ENCODE peak calls at places on chromosomes 7 and 10, in seven cellular contexts. One of them, this sample, is unnamed.

GRCh38 chr7:142134944-142135343 is 23.4 kb downstream of the MGAM2 start:
- DNase-seq in fibroblast of gingiva: no peak
- DNase-seq in A549: peak
- DNase-seq in T-helper 22 cell: no peak
- DNase-seq in T-helper 2 cell: no peak
- DNase-seq in adrenal gland: no peak
- DNase-seq in ELR: no peak
- DNase-seq in this sample: no peak

GRCh38 chr10:123858039-123858740 is 33.4 kb downstream of the CPXM2 start:
- DNase-seq in fibroblast of gingiva: peak
- DNase-seq in A549: no peak
- DNase-seq in T-helper 22 cell: no peak
- DNase-seq in T-helper 2 cell: no peak
- DNase-seq in adrenal gland: no peak
- DNase-seq in ELR: peak
- DNase-seq in this sample: no peak

GRCh38 chr10:42630537-42631134 is 7.7 kb downstream of the ZNF33B start:
- DNase-seq in fibroblast of gingiva: no peak
- DNase-seq in A549: no peak
- DNase-seq in T-helper 22 cell: no peak
- DNase-seq in T-helper 2 cell: no peak
- DNase-seq in adrenal gland: no peak
- DNase-seq in ELR: no peak
- DNase-seq in this sample: no peak

GRCh38 chr7:139960158-139960557 is 102.6 kb downstream of the PARP12 start:
- DNase-seq in fibroblast of gingiva: no peak
- DNase-seq in A549: no peak
- DNase-seq in T-helper 22 cell: no peak
- DNase-seq in T-helper 2 cell: no peak
- DNase-seq in adrenal gland: no peak
- DNase-seq in ELR: peak
- DNase-seq in this sample: no peak

GRCh38 chr10:118047363-118047719 is 600 bp upstream of the RAB11FIP2 start:
- DNase-seq in fibroblast of gingiva: no peak
- DNase-seq in A549: peak
- DNase-seq in T-helper 22 cell: no peak
- DNase-seq in T-helper 2 cell: no peak
- DNase-seq in adrenal gland: peak
- DNase-seq in ELR: no peak
- DNase-seq in this sample: no peak

GRCh38 chr7:46006212-46006611 is 85.1 kb upstream of the IGFBP3 start:
- DNase-seq in fibroblast of gingiva: no peak
- DNase-seq in A549: no peak
- DNase-seq in T-helper 22 cell: no peak
- DNase-seq in T-helper 2 cell: no peak
- DNase-seq in adrenal gland: no peak
- DNase-seq in ELR: no peak
- DNase-seq in this sample: no peak

GRCh38 chr10:46217749-46218453 is 68.9 kb upstream of the ANTXRL start:
- DNase-seq in fibroblast of gingiva: no peak
- DNase-seq in A549: no peak
- DNase-seq in T-helper 22 cell: no peak
- DNase-seq in T-helper 2 cell: no peak
- DNase-seq in adrenal gland: no peak
- DNase-seq in ELR: no peak
- DNase-seq in this sample: no peak

GRCh38 chr10:78178940-78179339 is 145.3 kb downstream of the RPS24 start:
- DNase-seq in fibroblast of gingiva: no peak
- DNase-seq in A549: no peak
- DNase-seq in T-helper 22 cell: no peak
- DNase-seq in T-helper 2 cell: no peak
- DNase-seq in adrenal gland: peak
- DNase-seq in ELR: peak
- DNase-seq in this sample: no peak

GRCh38 chr10:23871211-23871610 is 337.7 kb upstream of the KIAA1217 start:
- DNase-seq in fibroblast of gingiva: no peak
- DNase-seq in A549: no peak
- DNase-seq in T-helper 22 cell: no peak
- DNase-seq in T-helper 2 cell: no peak
- DNase-seq in adrenal gland: no peak
- DNase-seq in ELR: no peak
- DNase-seq in this sample: no peak

GRCh38 chr7:29435167-29435566 is 128.5 kb upstream of the PRR15 start:
- DNase-seq in fibroblast of gingiva: no peak
- DNase-seq in A549: no peak
- DNase-seq in T-helper 22 cell: no peak
- DNase-seq in T-helper 2 cell: no peak
- DNase-seq in adrenal gland: no peak
- DNase-seq in ELR: no peak
- DNase-seq in this sample: no peak

GRCh38 chr7:41103331-41103730 is 599.6 kb downstream of the INHBA start:
- DNase-seq in fibroblast of gingiva: no peak
- DNase-seq in A549: no peak
- DNase-seq in T-helper 22 cell: no peak
- DNase-seq in T-helper 2 cell: no peak
- DNase-seq in adrenal gland: no peak
- DNase-seq in ELR: peak
- DNase-seq in this sample: no peak

GRCh38 chr7:131948434-131949053 is 392.1 kb upstream of the PODXL start:
- DNase-seq in fibroblast of gingiva: no peak
- DNase-seq in A549: peak
- DNase-seq in T-helper 22 cell: no peak
- DNase-seq in T-helper 2 cell: no peak
- DNase-seq in adrenal gland: no peak
- DNase-seq in ELR: peak
- DNase-seq in this sample: no peak

This sample was measured in Panc1.